ENCODE peak calls at places on chromosomes 7 and 10, in nine cellular contexts. H is T-cell, G is OCI-LY7, W is left lung, I is posterior cingulate gyrus, M is AG20443, E is AG04450, N is caudate nucleus, T is Panc1. U is an unnamed sample.

GRCh38 chr10:124917168-124917938 is 24.6 kb upstream of the ZRANB1 start:
- DNase-seq in H (no peak), G (peak; percentile 51), W (peak; percentile 41), I (peak; percentile 77), M (peak; percentile 50), E (no peak), N (no peak), T (no peak), U (no peak)

GRCh38 chr10:71864861-71865473 is 13.9 kb upstream of the PSAP start:
- DNase-seq in H (no peak), G (no peak), W (no peak), I (no peak), M (no peak), E (no peak), N (no peak), T (no peak), U (no peak)

GRCh38 chr10:89373916-89374711 is 3.7 kb upstream of the IFIT1B start:
- DNase-seq in H (no peak), G (no peak), W (peak; percentile 78), I (peak; percentile 88), M (peak; percentile 88), E (no peak), N (no peak), T (peak; percentile 78), U (peak; percentile 77)

GRCh38 chr7:113730309-113730955 is 188.4 kb downstream of the PPP1R3A start:
- DNase-seq in H (no peak), G (no peak), W (no peak), I (no peak), M (peak; percentile 9), E (peak; percentile 58), N (no peak), T (no peak), U (no peak)

GRCh38 chr10:45444976-45445898 is 71.2 kb downstream of the ALOX5 start:
- DNase-seq in H (no peak), G (no peak), W (no peak), I (peak; percentile 76), M (no peak), E (no peak), N (no peak), T (no peak), U (peak; percentile 51)

GRCh38 chr10:58393317-58393716 is 8.1 kb downstream of the TFAM start:
- DNase-seq in H (no peak), G (no peak), W (no peak), I (no peak), M (no peak), E (no peak), N (no peak), T (no peak), U (peak; percentile 39)

GRCh38 chr7:12317675-12318074 is 86.0 kb downstream of the VWDE start:
- DNase-seq in H (no peak), G (no peak), W (no peak), I (no peak), M (no peak), E (no peak), N (no peak), T (no peak), U (no peak)

GRCh38 chr7:2735744-2736143 is 47.7 kb downstream of the AMZ1 start:
- DNase-seq in H (no peak), G (no peak), W (no peak), I (no peak), M (no peak), E (no peak), N (no peak), T (no peak), U (no peak)

GRCh38 chr10:47299989-47300931 is at the start of gene GDF10:
- DNase-seq in H (no peak), G (no peak), W (no peak), I (peak; percentile 75), M (peak; percentile 37), E (no peak), N (no peak), T (no peak), U (no peak)

GRCh38 chr7:98398567-98399372 is 2.1 kb downstream of the BAIAP2L1 start:
- DNase-seq in H (no peak), G (no peak), W (no peak), I (no peak), M (no peak), E (no peak), N (no peak), T (no peak), U (no peak)

GRCh38 chr7:41630741-41631140 is 72.1 kb downstream of the INHBA start:
- DNase-seq in H (no peak), G (no peak), W (no peak), I (no peak), M (no peak), E (no peak), N (no peak), T (no peak), U (no peak)

U was measured in hippocampal formation.